ENCODE peak calls at places on chromosomes 12 and 14, in five cellular contexts. One of them, this sample, is unnamed.

GRCh38 chr14:52063107-52063506 is 5.8 kb downstream of the NID2 start:
- DNase-seq in PC-9: no peak
- DNase-seq in WTC11: no peak
- DNase-seq in endodermal cell: peak
- DNase-seq in fibroblast of the aortic adventitia: peak
- DNase-seq in this sample: peak

GRCh38 chr12:123078114-123078465 is 72.8 kb downstream of the PITPNM2 start:
- DNase-seq in PC-9: no peak
- DNase-seq in WTC11: no peak
- DNase-seq in endodermal cell: no peak
- DNase-seq in fibroblast of the aortic adventitia: no peak
- DNase-seq in this sample: no peak

GRCh38 chr14:54931598-54932340 is 29.1 kb upstream of the GCH1 start:
- DNase-seq in PC-9: no peak
- DNase-seq in WTC11: no peak
- DNase-seq in endodermal cell: no peak
- DNase-seq in fibroblast of the aortic adventitia: no peak
- DNase-seq in this sample: no peak

GRCh38 chr12:45305904-45306303 is 90.0 kb downstream of the ANO6 start:
- DNase-seq in PC-9: no peak
- DNase-seq in WTC11: no peak
- DNase-seq in endodermal cell: no peak
- DNase-seq in fibroblast of the aortic adventitia: peak
- DNase-seq in this sample: no peak

GRCh38 chr14:56351861-56352260 is 227.7 kb upstream of the TMEM260 start:
- DNase-seq in PC-9: no peak
- DNase-seq in WTC11: no peak
- DNase-seq in endodermal cell: no peak
- DNase-seq in fibroblast of the aortic adventitia: peak
- DNase-seq in this sample: peak

GRCh38 chr12:88868062-88868461 is 287.8 kb upstream of the KITLG start:
- DNase-seq in PC-9: no peak
- DNase-seq in WTC11: no peak
- DNase-seq in endodermal cell: no peak
- DNase-seq in fibroblast of the aortic adventitia: peak
- DNase-seq in this sample: peak

GRCh38 chr12:55400229-55400628 is at the start of gene OR6C65:
- DNase-seq in PC-9: no peak
- DNase-seq in WTC11: no peak
- DNase-seq in endodermal cell: no peak
- DNase-seq in fibroblast of the aortic adventitia: no peak
- DNase-seq in this sample: no peak

GRCh38 chr12:109686523-109686922 is 27.1 kb upstream of the FAM222A start:
- DNase-seq in PC-9: no peak
- DNase-seq in WTC11: no peak
- DNase-seq in endodermal cell: no peak
- DNase-seq in fibroblast of the aortic adventitia: no peak
- DNase-seq in this sample: no peak

GRCh38 chr14:70622111-70622712 is 19.5 kb upstream of the TTC9 start:
- DNase-seq in PC-9: no peak
- DNase-seq in WTC11: peak
- DNase-seq in endodermal cell: peak
- DNase-seq in fibroblast of the aortic adventitia: peak
- DNase-seq in this sample: peak

GRCh38 chr12:64177001-64177400 is 45.1 kb downstream of the KICS2 start:
- DNase-seq in PC-9: no peak
- DNase-seq in WTC11: no peak
- DNase-seq in endodermal cell: no peak
- DNase-seq in fibroblast of the aortic adventitia: no peak
- DNase-seq in this sample: no peak

GRCh38 chr14:23443411-23443812 is 8.0 kb upstream of the MYH7 start:
- DNase-seq in PC-9: no peak
- DNase-seq in WTC11: no peak
- DNase-seq in endodermal cell: no peak
- DNase-seq in fibroblast of the aortic adventitia: no peak
- DNase-seq in this sample: no peak

GRCh38 chr12:6903712-6904111 is 910 bp upstream of the LRRC23 start:
- DNase-seq in PC-9: peak
- DNase-seq in WTC11: no peak
- DNase-seq in endodermal cell: no peak
- DNase-seq in fibroblast of the aortic adventitia: no peak
- DNase-seq in this sample: no peak

GRCh38 chr12:78209851-78210493 is 379.3 kb downstream of the NAV3 start:
- DNase-seq in PC-9: no peak
- DNase-seq in WTC11: no peak
- DNase-seq in endodermal cell: no peak
- DNase-seq in fibroblast of the aortic adventitia: peak
- DNase-seq in this sample: no peak

GRCh38 chr14:64501326-64502171 is 2.1 kb downstream of the ZBTB25 start:
- DNase-seq in PC-9: peak
- DNase-seq in WTC11: no peak
- DNase-seq in endodermal cell: no peak
- DNase-seq in fibroblast of the aortic adventitia: peak
- DNase-seq in this sample: peak

GRCh38 chr14:105694961-105695360 is 168.6 kb downstream of the TMEM121 start:
- DNase-seq in PC-9: no peak
- DNase-seq in WTC11: no peak
- DNase-seq in endodermal cell: no peak
- DNase-seq in fibroblast of the aortic adventitia: no peak
- DNase-seq in this sample: no peak

GRCh38 chr12:66071556-66071955 is 59.0 kb downstream of the LLPH start:
- DNase-seq in PC-9: no peak
- DNase-seq in WTC11: no peak
- DNase-seq in endodermal cell: no peak
- DNase-seq in fibroblast of the aortic adventitia: no peak
- DNase-seq in this sample: no peak

GRCh38 chr12:67766370-67766769 is 117.8 kb downstream of the DYRK2 start:
- DNase-seq in PC-9: peak
- DNase-seq in WTC11: no peak
- DNase-seq in endodermal cell: peak
- DNase-seq in fibroblast of the aortic adventitia: peak
- DNase-seq in this sample: peak

GRCh38 chr14:63487724-63488123 is 55.5 kb downstream of the PPP2R5E start:
- DNase-seq in PC-9: no peak
- DNase-seq in WTC11: no peak
- DNase-seq in endodermal cell: no peak
- DNase-seq in fibroblast of the aortic adventitia: no peak
- DNase-seq in this sample: no peak

GRCh38 chr12:29255061-29255460 is 106.0 kb downstream of the FAR2 start:
- DNase-seq in PC-9: no peak
- DNase-seq in WTC11: no peak
- DNase-seq in endodermal cell: no peak
- DNase-seq in fibroblast of the aortic adventitia: no peak
- DNase-seq in this sample: no peak

GRCh38 chr12:3168775-3169221 is 91.6 kb downstream of the TSPAN9 start:
- DNase-seq in PC-9: peak
- DNase-seq in WTC11: no peak
- DNase-seq in endodermal cell: peak
- DNase-seq in fibroblast of the aortic adventitia: peak
- DNase-seq in this sample: peak

GRCh38 chr12:120625557-120626419 is 14.6 kb upstream of the CABP1 start:
- DNase-seq in PC-9: no peak
- DNase-seq in WTC11: peak
- DNase-seq in endodermal cell: peak
- DNase-seq in fibroblast of the aortic adventitia: no peak
- DNase-seq in this sample: no peak

GRCh38 chr12:91215940-91216454 is 33.4 kb upstream of the DCN start:
- DNase-seq in PC-9: no peak
- DNase-seq in WTC11: no peak
- DNase-seq in endodermal cell: no peak
- DNase-seq in fibroblast of the aortic adventitia: peak
- DNase-seq in this sample: no peak

GRCh38 chr14:25607095-25607657 is 557.2 kb upstream of the STXBP6 start:
- DNase-seq in PC-9: no peak
- DNase-seq in WTC11: no peak
- DNase-seq in endodermal cell: no peak
- DNase-seq in fibroblast of the aortic adventitia: no peak
- DNase-seq in this sample: no peak

GRCh38 chr14:105486974-105487448 is 325 bp downstream of the CRIP1 start:
- DNase-seq in PC-9: no peak
- DNase-seq in WTC11: peak
- DNase-seq in endodermal cell: peak
- DNase-seq in fibroblast of the aortic adventitia: no peak
- DNase-seq in this sample: no peak

GRCh38 chr14:83779266-83779665 is 1750.7 kb upstream of the FLRT2 start:
- DNase-seq in PC-9: no peak
- DNase-seq in WTC11: no peak
- DNase-seq in endodermal cell: no peak
- DNase-seq in fibroblast of the aortic adventitia: no peak
- DNase-seq in this sample: peak

GRCh38 chr12:27571463-27571862 is 47.5 kb downstream of the PPFIBP1 start:
- DNase-seq in PC-9: no peak
- DNase-seq in WTC11: no peak
- DNase-seq in endodermal cell: no peak
- DNase-seq in fibroblast of the aortic adventitia: peak
- DNase-seq in this sample: peak

GRCh38 chr12:23204933-23205778 is 580.2 kb downstream of the ETNK1 start:
- DNase-seq in PC-9: peak
- DNase-seq in WTC11: no peak
- DNase-seq in endodermal cell: no peak
- DNase-seq in fibroblast of the aortic adventitia: peak
- DNase-seq in this sample: peak

DNA sequence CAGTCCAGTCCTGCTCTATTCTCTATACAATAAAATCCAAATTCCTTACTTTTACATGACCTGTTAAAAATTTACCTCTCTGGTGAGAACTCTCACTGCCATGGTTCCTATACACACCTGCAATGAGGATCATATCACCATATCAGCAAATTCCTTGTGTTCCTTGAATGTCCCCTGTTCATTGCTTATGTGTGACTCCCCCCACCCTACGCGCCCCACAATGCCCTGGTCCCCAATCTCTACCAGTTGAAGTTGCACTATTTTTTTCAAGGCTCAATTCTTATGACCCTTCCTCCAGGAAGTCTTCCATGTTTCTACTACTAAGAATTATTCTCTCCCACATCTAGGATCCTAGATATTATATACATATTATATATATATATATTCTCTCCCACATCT is 82.2 kb upstream of the NEDD1 start:
- DNase-seq in PC-9: no peak
- DNase-seq in WTC11: no peak
- DNase-seq in endodermal cell: no peak
- DNase-seq in fibroblast of the aortic adventitia: no peak
- DNase-seq in this sample: no peak
- TF ChIP-seq CTCF in PC-9: no peak
- TF ChIP-seq CTCF in WTC11: no peak
- TF ChIP-seq CTCF in endodermal cell: no peak
- TF ChIP-seq CTCF in fibroblast of the aortic adventitia: no peak
- TF ChIP-seq CTCF in this sample: no peak

GRCh38 chr12:102896067-102896466 is 21.0 kb downstream of the PAH start:
- DNase-seq in PC-9: no peak
- DNase-seq in WTC11: peak
- DNase-seq in endodermal cell: peak
- DNase-seq in fibroblast of the aortic adventitia: no peak
- DNase-seq in this sample: no peak
- TF ChIP-seq CTCF in PC-9: no peak
- TF ChIP-seq CTCF in WTC11: no peak
- TF ChIP-seq CTCF in endodermal cell: peak
- TF ChIP-seq CTCF in fibroblast of the aortic adventitia: no peak
- TF ChIP-seq CTCF in this sample: no peak

DNA sequence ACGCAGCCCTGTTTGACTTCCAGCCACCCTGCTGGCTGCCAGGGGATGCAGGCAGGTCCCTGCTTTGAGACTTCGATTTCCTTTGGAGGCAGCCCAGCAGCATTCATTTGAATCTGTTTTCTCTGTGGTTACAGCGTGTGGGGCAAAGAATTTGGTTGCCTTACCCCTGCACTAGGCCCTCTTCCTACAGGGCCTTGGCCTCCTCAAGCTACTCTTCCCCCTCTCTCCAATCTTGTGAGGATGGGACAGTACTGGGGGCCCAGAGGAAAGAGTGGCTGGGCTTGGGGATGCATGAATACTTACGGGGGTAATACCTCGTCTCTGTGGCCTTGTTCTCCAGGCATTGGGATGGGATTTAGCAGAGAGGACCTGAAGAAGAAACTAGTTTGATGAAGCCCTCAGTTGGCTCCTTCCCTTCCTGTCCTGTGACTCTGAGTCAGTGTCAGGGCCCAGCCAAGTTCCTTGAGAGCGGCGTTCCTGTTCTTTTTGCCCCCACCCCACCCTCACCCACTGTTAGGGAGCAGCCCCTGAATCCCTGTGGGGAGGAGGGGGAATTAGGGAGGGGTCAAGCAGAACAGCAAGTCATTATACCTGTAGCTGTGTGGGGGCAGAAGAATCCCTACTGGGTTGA is 5.1 kb upstream of the LRP1-AS start:
- DNase-seq in PC-9: no peak
- DNase-seq in WTC11: no peak
- DNase-seq in endodermal cell: no peak
- DNase-seq in fibroblast of the aortic adventitia: peak
- DNase-seq in this sample: peak
- TF ChIP-seq CTCF in PC-9: no peak
- TF ChIP-seq CTCF in WTC11: no peak
- TF ChIP-seq CTCF in endodermal cell: no peak
- TF ChIP-seq CTCF in fibroblast of the aortic adventitia: no peak
- TF ChIP-seq CTCF in this sample: no peak

DNA sequence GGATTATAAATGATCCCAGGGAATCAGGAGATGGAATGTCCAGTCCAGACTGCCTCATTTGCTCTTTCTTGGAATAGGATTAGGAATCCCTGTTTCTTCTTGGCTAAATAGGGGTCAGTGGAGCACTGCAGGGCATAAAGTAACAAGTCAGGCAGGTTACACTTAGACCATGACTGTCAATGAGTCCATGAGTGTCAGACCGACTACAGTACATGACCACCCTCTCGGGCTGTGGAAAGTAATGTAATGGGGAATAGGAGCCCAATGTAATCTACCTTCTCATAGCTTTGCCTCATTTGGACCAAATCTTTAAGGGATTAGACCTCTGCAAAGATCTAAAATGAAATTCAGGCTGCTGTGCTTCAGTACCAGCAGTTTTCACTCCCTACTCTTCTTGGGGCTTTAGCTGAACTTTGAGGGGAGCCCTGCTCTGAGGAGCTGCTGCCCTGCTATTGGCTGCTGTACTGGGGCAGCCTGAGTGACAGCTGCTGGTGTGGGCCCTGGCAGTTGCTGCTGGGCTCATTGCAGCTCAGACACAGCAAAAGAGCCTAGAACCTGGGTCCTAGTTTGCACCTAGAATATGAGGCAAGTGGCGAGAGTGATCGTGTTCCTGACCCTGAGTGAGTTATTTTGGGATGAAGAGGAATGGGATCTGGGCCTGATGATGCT is 62.2 kb upstream of the OR4E1 start:
- DNase-seq in PC-9: no peak
- DNase-seq in WTC11: no peak
- DNase-seq in endodermal cell: no peak
- DNase-seq in fibroblast of the aortic adventitia: no peak
- DNase-seq in this sample: no peak
- TF ChIP-seq CTCF in PC-9: no peak
- TF ChIP-seq CTCF in WTC11: no peak
- TF ChIP-seq CTCF in endodermal cell: no peak
- TF ChIP-seq CTCF in fibroblast of the aortic adventitia: no peak
- TF ChIP-seq CTCF in this sample: no peak

GRCh38 chr12:46470975-46471374 is 98.4 kb upstream of the SLC38A2 start:
- DNase-seq in PC-9: no peak
- DNase-seq in WTC11: no peak
- DNase-seq in endodermal cell: no peak
- DNase-seq in fibroblast of the aortic adventitia: no peak
- DNase-seq in this sample: no peak
- TF ChIP-seq CTCF in PC-9: no peak
- TF ChIP-seq CTCF in WTC11: no peak
- TF ChIP-seq CTCF in endodermal cell: no peak
- TF ChIP-seq CTCF in fibroblast of the aortic adventitia: no peak
- TF ChIP-seq CTCF in this sample: no peak